ENCODE peak calls at places on chromosomes 11 and 22, in four cellular contexts. J is HepG2, W is K562, D is WTC11. E is an unnamed sample.
A peak's percentile ranks its signal among the peaks of the same experiment; 100 is the strongest.

GRCh38 chr22:45953178-45953577 is 23.8 kb downstream of the WNT7B start:
- DNase-seq in W (no peak), D (no peak), J (no peak), E (no peak)

GRCh38 chr11:2669926-2670469 is 29.8 kb downstream of the KCNQ1OT1 start:
- DNase-seq in J (no peak), W (no peak), D (no peak), E (no peak)

GRCh38 chr22:48152154-48152775 is 1389.8 kb downstream of the TBC1D22A start:
- DNase-seq in J (no peak), D (no peak), W (no peak), E (no peak)

GRCh38 chr11:64675417-64676252 is 47.4 kb downstream of the NRXN2 start:
- DNase-seq in J (no peak), W (no peak), D (no peak), E (no peak)

GRCh38 chr11:7637447-7638157 is 35.7 kb downstream of the CYB5R2 start:
- DNase-seq in W (no peak), D (no peak), J (no peak), E (no peak)

GRCh38 chr11:75326439-75326810 is 25.0 kb downstream of the ARRB1 start:
- DNase-seq in D (no peak), W (no peak), J (no peak), E (no peak)

GRCh38 chr11:70503201-70503877 is 105.0 kb downstream of the CTTN start:
- DNase-seq in D (no peak), W (no peak), J (no peak), E (no peak)

GRCh38 chr11:121555172-121555571 is 102.4 kb upstream of the SORL1-AS1 start:
- DNase-seq in J (no peak), W (no peak), D (no peak), E (no peak)

GRCh38 chr11:34366522-34366921 is 8.7 kb upstream of the ABTB2 start:
- DNase-seq in J (peak; percentile 57), W (peak; percentile 60), D (peak; percentile 19), E (no peak)

GRCh38 chr22:49308300-49308699 is 519.4 kb downstream of the BRD1 start:
- DNase-seq in J (no peak), W (no peak), D (no peak), E (no peak)

GRCh38 chr22:36386900-36387663 is 685 bp downstream of the MYH9 start:
- DNase-seq in W (peak; percentile 57), D (peak; percentile 28), J (no peak), E (no peak)
- TF ChIP-seq ETV6 in W (no peak), D (no peak), J (no peak), E (no peak)

DNA sequence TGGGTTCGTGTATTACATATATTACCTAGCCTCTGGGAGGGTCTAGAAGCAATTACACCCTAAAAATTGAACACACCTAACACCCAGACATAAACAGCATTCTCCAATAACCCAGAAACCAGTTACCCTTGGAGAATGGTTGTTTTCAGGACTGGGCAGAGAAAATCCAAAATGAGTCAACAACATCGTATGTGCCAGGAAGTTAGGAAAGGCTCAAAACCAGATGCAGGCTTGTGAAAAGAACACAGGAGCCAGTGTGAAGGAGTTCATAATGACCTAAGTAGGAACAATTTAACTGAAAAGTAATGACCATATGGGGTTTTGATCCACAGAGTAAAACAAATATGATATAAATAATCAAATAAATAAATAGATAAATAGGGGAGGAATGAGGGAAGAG is 5.1 kb upstream of the CLPB start:
- DNase-seq in W (no peak), D (no peak), J (no peak), E (no peak)
- TF ChIP-seq ETV6 in W (no peak), D (no peak), J (no peak), E (no peak)

GRCh38 chr22:43275545-43275981 is 67.6 kb downstream of the SCUBE1 start:
- DNase-seq in W (peak; percentile 63), J (peak; percentile 41), D (peak; percentile 48), E (no peak)

GRCh38 chr22:43277091-43277490 is 66.1 kb downstream of the SCUBE1 start:
- DNase-seq in W (no peak), J (no peak), D (no peak), E (no peak)

GRCh38 chr22:43279867-43280519 is 63.2 kb downstream of the SCUBE1 start:
- DNase-seq in J (no peak), W (no peak), D (peak; percentile 32), E (no peak)

GRCh38 chr22:43276311-43276710 is 66.9 kb downstream of the SCUBE1 start:
- DNase-seq in W (no peak), D (no peak), J (no peak), E (no peak)

GRCh38 chr22:43277987-43278601 is 65.1 kb downstream of the SCUBE1 start:
- DNase-seq in W (no peak), D (no peak), J (no peak), E (no peak)
- TF ChIP-seq ETV6 in W (no peak), D (no peak), J (no peak), E (no peak)

DNA sequence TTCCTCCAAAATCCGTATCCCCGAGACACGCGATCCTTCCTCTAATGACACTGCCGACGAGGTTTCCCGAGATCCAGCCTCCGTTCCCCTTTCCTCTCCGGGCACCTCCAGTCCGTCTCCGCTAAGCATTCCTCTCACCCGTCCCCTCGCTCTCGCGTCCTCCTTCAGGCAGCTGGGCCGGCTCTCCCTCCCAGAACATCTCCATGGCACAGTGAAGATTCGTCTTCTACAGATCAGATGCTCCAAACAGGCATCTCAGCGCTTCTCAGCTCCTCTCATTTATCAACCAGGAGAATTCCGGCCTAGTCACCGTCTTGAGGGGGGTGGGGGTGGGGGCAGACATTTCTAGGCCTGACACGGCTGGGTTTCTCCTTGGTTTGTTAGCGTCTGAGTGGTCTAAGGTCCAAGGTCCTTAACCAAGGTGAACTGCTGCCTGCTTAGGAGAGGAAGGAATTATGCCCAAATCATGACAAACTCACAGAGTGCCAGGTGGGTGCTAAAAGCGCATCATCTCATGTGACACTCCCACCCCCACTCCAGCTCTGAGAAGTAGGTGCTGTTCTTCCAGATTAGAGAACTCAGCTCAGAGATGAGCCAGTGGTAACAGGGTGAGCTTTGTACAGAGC is at the start of gene SPTBN2:
- DNase-seq in J (no peak), D (peak; percentile 56), W (peak; percentile 75), E (no peak)
- TF ChIP-seq ETV6 in J (no peak), D (no peak), W (no peak), E (no peak)

DNA sequence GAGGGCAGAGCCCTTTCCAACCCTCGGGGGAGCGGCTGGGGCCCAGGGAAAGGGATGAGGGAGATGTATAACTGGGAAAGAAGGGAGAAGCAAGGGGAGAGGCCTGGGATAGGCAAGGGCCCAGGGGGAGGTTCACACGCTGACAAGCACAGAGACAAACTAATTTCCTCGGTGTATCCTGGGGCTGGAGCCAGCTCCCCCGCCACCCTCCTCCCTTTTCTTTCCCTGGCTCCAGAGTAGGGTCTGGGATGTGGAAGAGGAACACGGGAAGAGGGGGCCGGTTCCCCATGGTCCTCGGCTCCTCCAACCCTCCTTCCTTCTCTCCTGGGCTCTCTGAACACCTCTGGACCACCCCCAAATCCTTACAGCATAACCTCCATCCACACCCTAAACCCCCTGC is 6.9 kb downstream of the CLCF1 start:
- DNase-seq in W (no peak), J (no peak), D (no peak), E (no peak)
- TF ChIP-seq ETV6 in W (no peak), J (no peak), D (no peak), E (no peak)

DNA sequence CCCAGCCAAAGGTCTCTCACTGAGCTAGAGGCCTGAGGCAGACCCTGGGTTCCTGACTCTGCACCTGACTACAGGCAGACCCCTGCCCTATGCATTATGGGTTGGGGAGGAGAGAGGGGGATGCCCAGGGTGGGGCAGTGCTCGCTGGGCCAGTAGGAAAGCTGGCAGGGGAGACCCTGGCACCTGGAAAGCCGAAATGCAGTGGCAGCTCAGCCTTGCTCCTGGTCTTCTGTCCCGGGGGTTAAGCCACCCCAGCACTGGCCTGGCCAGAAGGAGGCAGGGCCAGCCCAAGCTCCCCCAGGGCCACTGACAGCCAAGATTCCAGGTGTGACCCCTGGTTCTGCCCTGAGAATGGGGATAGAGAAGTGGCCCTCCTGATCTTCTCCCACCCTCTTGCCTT is 5.4 kb downstream of the ARAP1 start:
- DNase-seq in D (no peak), W (no peak), J (no peak), E (no peak)
- TF ChIP-seq ETV6 in D (no peak), W (no peak), J (no peak), E (no peak)

DNA sequence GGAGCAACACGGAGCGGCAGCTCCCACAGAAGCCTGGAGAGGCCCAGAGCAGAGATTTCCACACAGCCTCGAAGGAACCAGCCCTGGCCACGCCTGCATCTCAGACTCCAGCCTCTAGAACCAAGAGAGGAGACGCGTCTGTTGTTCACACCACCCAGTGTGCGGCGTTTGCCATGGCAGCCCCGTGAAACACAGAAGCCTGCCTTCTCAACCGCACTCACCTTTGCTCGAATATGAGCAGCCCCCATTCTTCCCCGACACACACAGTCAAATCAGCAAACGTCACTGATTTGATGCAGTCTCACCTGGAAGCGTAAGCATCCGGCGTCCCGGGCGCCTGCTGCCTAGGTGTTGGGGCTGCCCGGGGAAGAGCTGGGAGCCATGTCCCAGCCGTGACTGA is 14.2 kb upstream of the TALDO1 start:
- DNase-seq in D (no peak), W (no peak), J (no peak), E (no peak)
- TF ChIP-seq ETV6 in D (no peak), W (no peak), J (no peak), E (no peak)